ENCODE peak calls at places on chromosomes 2 and 18, in four cellular contexts. R is K562, F is WTC11, S is HepG2. M is an unnamed sample.

GRCh38 chr2:46873632-46874068 is 42.0 kb downstream of the MCFD2 start:
- DNase-seq in F (no peak), S (peak), R (peak), M (peak)

GRCh38 chr2:177332041-177332991 is 60.3 kb upstream of the AGPS start:
- DNase-seq in F (no peak), R (peak), S (peak), M (peak)

GRCh38 chr18:61893971-61894750 is 1.4 kb upstream of the RNF152 start:
- DNase-seq in S (peak), F (peak), R (peak), M (peak)

GRCh38 chr18:10409041-10409440 is 45.4 kb upstream of the APCDD1 start:
- DNase-seq in R (no peak), F (no peak), S (no peak), M (no peak)

GRCh38 chr2:168119519-168120141 is 127.8 kb downstream of the STK39 start:
- DNase-seq in F (no peak), R (peak), S (peak), M (no peak)

GRCh38 chr18:26956894-26957293 is 91.4 kb upstream of the AQP4 start:
- DNase-seq in F (peak), R (no peak), S (no peak), M (no peak)

GRCh38 chr18:78859686-78860085 is 119.9 kb upstream of the SALL3 start:
- DNase-seq in R (no peak), S (no peak), F (no peak), M (no peak)

GRCh38 chr2:223669453-223670225 is 67.5 kb upstream of the SCG2 start:
- DNase-seq in R (no peak), S (no peak), F (no peak), M (no peak)

GRCh38 chr2:72914226-72915075 is 2.9 kb upstream of the EMX1 start:
- DNase-seq in R (no peak), F (peak), S (no peak), M (no peak)

GRCh38 chr2:178392215-178392614 is 58.8 kb downstream of the PRKRA start:
- DNase-seq in F (no peak), R (no peak), S (no peak), M (no peak)

GRCh38 chr18:75070235-75070624 is 138.7 kb downstream of the PTGR3 start:
- DNase-seq in S (no peak), R (no peak), F (no peak), M (no peak)
- TF ChIP-seq NR3C1 in S (no peak), R (no peak), F (no peak), M (no peak)

GRCh38 chr2:74845217-74845751 is 11.4 kb downstream of the HK2 start:
- DNase-seq in S (no peak), F (peak), R (no peak), M (peak)
- TF ChIP-seq NR3C1 in S (no peak), F (no peak), R (no peak), M (no peak)

GRCh38 chr2:219632758-219633101 is 5.3 kb downstream of the SLC4A3 start:
- DNase-seq in F (peak), R (no peak), S (no peak), M (no peak)
- TF ChIP-seq NR3C1 in F (no peak), R (no peak), S (no peak), M (no peak)

DNA sequence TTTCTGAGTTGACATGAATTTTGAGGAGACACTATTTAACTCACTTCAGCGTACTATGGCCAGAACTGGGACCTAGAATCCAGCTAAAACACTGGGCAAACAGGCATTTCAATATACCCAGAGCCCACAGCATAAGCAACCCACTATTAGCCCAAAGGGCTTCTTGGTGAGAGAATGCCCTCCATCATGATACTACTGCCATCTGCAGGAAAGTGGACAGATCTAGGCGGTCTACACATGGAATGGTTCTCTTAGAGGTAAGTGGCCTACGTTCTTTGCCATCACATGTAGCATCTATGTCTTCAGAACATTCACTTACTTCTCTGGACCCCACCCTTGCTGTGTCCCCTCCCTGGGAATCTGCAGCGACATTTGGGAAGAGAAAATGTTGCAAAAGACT is 181.3 kb upstream of the LINC00305 start:
- DNase-seq in R (no peak), F (peak), S (no peak), M (no peak)
- TF ChIP-seq NR3C1 in R (no peak), F (no peak), S (no peak), M (no peak)

M was measured in A549.